ENCODE peak calls at places on chromosomes 1 and 21, in six cellular contexts. R is AG04450, B is lower lobe of right lung, Z is ovary, N is fibroblast of lung, M is pancreas. G is an unnamed sample.

GRCh38 chr1:183942933-183943693 is 94.4 kb downstream of the COLGALT2 start:
- DNase-seq in R (peak; percentile 81), B (peak; percentile 54), Z (no peak), N (peak; percentile 100), M (no peak), G (no peak)

GRCh38 chr1:181094813-181095212 is 6.3 kb downstream of the IER5 start:
- DNase-seq in R (peak; percentile 77), B (no peak), Z (peak; percentile 38), N (peak; percentile 96), M (no peak), G (no peak)

GRCh38 chr1:27650527-27651175 is 15.7 kb upstream of the FGR start:
- DNase-seq in R (no peak), B (no peak), Z (no peak), N (peak; percentile 86), M (no peak), G (no peak)

GRCh38 chr21:15224346-15225086 is 159.7 kb upstream of the NRIP1 start:
- DNase-seq in R (peak; percentile 55), B (no peak), Z (no peak), N (peak; percentile 94), M (no peak), G (no peak)

GRCh38 chr1:88774151-88774556 is 90.1 kb downstream of the PKN2 start:
- DNase-seq in R (no peak), B (no peak), Z (no peak), N (peak; percentile 26), M (peak; percentile 44), G (no peak)

GRCh38 chr1:26239936-26240335 is 5.9 kb downstream of the CEP85 start:
- DNase-seq in R (no peak), B (no peak), Z (no peak), N (peak; percentile 83), M (no peak), G (no peak)

GRCh38 chr1:169483500-169483966 is 2.2 kb downstream of the SLC19A2 start:
- DNase-seq in R (no peak), B (no peak), Z (peak; percentile 49), N (peak; percentile 43), M (peak; percentile 61), G (no peak)

GRCh38 chr1:53576381-53576801 is 117.2 kb downstream of the DMRTB1 start:
- DNase-seq in R (no peak), B (no peak), Z (no peak), N (no peak), M (no peak), G (no peak)

GRCh38 chr1:12059722-12060464 is 3.2 kb upstream of the TNFRSF8 start:
- DNase-seq in R (no peak), B (no peak), Z (no peak), N (no peak), M (no peak), G (no peak)

GRCh38 chr21:33854604-33855003 is 61.0 kb downstream of the ATP5PO start:
- DNase-seq in R (no peak), B (no peak), Z (no peak), N (no peak), M (no peak), G (no peak)

GRCh38 chr1:67367370-67368345 is 60.0 kb downstream of the IL12RB2 start:
- DNase-seq in R (no peak), B (no peak), Z (peak; percentile 54), N (peak; percentile 23), M (peak; percentile 24), G (no peak)

GRCh38 chr1:56120021-56120420 is 459.3 kb downstream of the PLPP3 start:
- DNase-seq in R (peak; percentile 23), B (no peak), Z (no peak), N (no peak), M (no peak), G (no peak)

GRCh38 chr21:44295163-44295601 is 4.7 kb upstream of the PFKL start:
- DNase-seq in R (no peak), B (no peak), Z (no peak), N (no peak), M (no peak), G (no peak)

GRCh38 chr1:234611153-234611798 is 1.3 kb upstream of the IRF2BP2 start:
- DNase-seq in R (no peak), B (no peak), Z (no peak), N (peak; percentile 90), M (no peak), G (no peak)

GRCh38 chr1:51236548-51237312 is 657 bp downstream of the RNF11 start:
- DNase-seq in R (no peak), B (peak; percentile 59), Z (peak; percentile 72), N (peak; percentile 55), M (peak; percentile 52), G (peak; percentile 26)

GRCh38 chr1:231192620-231193163 is 30.8 kb downstream of the TRIM67 start:
- DNase-seq in R (no peak), B (peak; percentile 67), Z (no peak), N (peak; percentile 51), M (peak; percentile 81), G (no peak)

GRCh38 chr1:20152599-20152930 is 13.4 kb downstream of the PLA2G2F start:
- DNase-seq in R (no peak), B (no peak), Z (no peak), N (no peak), M (no peak), G (no peak)

GRCh38 chr1:53592521-53592982 is 133.4 kb downstream of the DMRTB1 start:
- DNase-seq in R (peak; percentile 57), B (peak; percentile 87), Z (no peak), N (peak; percentile 78), M (peak; percentile 22), G (peak; percentile 23)

GRCh38 chr1:202143011-202143767 is 1.3 kb downstream of the ARL8A start:
- DNase-seq in R (no peak), B (peak; percentile 69), Z (peak; percentile 61), N (peak; percentile 15), M (no peak), G (no peak)

GRCh38 chr1:115492880-115493279 is 148.9 kb upstream of the VANGL1 start:
- DNase-seq in R (no peak), B (no peak), Z (no peak), N (peak; percentile 78), M (no peak), G (no peak)

GRCh38 chr1:2499986-2500596 is 24.0 kb downstream of the PLCH2 start:
- DNase-seq in R (no peak), B (no peak), Z (no peak), N (no peak), M (no peak), G (no peak)

GRCh38 chr1:151072224-151072623 is 1.7 kb downstream of the GABPB2 start:
- DNase-seq in R (no peak), B (no peak), Z (no peak), N (no peak), M (no peak), G (no peak)

DNA sequence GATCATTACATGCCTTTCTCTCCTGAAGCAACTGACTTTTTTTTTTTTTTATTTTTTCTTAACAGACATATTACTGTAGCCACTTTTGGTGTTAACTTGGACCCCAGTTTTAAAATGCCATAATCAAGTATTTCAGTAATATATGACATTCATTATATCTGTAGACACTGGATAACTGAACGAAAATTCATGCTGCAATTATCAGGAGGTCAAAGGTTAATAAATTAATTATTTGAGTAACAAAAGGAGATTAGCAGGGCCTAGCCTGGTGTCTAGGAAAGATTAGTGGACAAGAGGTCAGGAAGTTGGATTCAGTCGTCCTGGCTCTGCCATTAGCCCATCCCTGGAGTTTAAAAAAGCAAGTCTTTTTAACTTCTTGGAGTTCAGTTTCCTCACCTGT is 168.1 kb downstream of the TGFBR3 start:
- DNase-seq in R (no peak), B (no peak), Z (no peak), N (no peak), M (no peak), G (no peak)
- H3K27ac ChIP-seq in R (no peak overlapping the region), B (no peak overlapping the region), Z (no peak overlapping the region), N (no peak overlapping the region), M (no peak overlapping the region), G (no peak overlapping the region)

GRCh38 chr1:208985231-208985630 is 598.3 kb upstream of the CAMK1G start:
- DNase-seq in R (no peak), B (no peak), Z (no peak), N (peak; percentile 20), M (no peak), G (no peak)
- H3K4me3 ChIP-seq in R (no peak overlapping the region), B (no peak overlapping the region), Z (no peak overlapping the region), N (no peak overlapping the region), M (no peak overlapping the region), G (no peak overlapping the region)

GRCh38 chr21:35226302-35226701 is 177.2 kb upstream of the RUNX1 start:
- DNase-seq in R (no peak), B (no peak), Z (no peak), N (peak; percentile 52), M (no peak), G (no peak)
- H3K27ac ChIP-seq in R (no peak overlapping the region), B (no peak overlapping the region), Z (no peak overlapping the region), N (no peak overlapping the region), M (no peak overlapping the region), G (no peak overlapping the region)

DNA sequence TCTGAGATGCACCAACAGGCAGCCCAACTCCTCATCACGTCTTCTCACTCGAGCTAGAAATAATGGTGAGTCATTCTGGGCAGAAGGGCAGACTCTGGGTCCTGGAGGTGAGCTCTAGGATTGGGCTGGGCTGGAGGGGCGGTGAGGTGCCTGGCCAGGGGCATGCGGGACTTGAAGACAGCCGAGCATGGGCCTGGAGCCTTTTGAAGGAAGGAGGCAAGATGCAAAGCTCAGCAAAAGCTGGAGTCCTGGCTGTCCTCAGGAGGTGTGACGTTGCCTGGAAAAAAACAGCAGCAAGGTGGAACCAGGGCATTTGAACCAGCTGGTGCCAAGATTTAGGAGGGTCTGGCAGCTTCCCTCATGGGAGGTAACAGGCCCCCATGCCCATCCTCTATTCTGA is 712 bp downstream of the KCNA2 start:
- DNase-seq in R (no peak), B (no peak), Z (no peak), N (no peak), M (no peak), G (no peak)
- H3K4me3 ChIP-seq in R (no peak overlapping the region), B (no peak overlapping the region), Z (no peak overlapping the region), N (no peak overlapping the region), M (no peak overlapping the region), G (peak overlapping the region; percentile 84)

DNA sequence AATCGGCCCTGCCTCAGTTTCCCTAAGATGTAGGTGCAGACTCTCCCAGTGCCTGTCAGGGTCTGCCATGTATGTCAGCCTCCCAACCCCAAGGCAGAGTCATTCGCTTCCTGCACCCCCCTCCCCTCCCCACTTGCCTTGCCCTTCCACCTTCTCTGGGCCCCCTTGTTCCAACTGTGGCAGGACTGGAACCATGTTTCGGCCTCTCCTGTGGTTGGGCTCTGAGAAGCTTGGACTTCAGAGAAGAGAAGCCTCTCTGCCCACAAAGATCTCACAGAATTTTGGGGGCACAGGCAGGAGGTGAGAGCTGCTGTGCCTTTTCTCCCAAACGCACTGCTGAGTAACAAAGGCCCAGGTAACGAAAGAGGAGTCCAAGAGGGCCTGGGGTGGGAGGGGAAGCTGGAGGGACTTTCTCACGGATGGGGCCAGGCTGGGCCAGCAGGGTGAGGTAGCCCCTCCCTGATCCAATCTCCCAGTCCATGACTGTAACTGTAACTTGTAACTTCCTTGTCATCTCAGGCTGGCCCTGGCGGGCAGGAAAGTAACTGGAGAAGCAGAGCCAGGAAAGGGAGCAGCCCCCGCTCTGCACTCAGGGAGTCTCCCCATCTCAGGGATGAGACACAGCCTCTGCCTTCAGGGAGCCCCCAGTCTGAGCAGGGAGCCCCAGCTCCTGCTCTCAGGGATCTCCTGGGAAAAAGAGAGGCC is 11.4 kb downstream of the CRABP2 start:
- DNase-seq in R (no peak), B (no peak), Z (no peak), N (no peak), M (no peak), G (no peak)
- H3K27ac ChIP-seq in R (no peak overlapping the region), B (no peak overlapping the region), Z (no peak overlapping the region), N (no peak overlapping the region), M (no peak overlapping the region), G (no peak overlapping the region)